ENCODE peak calls at places on chromosomes 3 and 15, in seven cellular contexts. W, N, F, J, I, P and H are unnamed samples.

GRCh38 chr15:42151736-42152135 is 4.7 kb downstream of the PLA2G4F start:
- ATAC-seq in P (no peak), J (no peak), W (no peak), F (no peak), I (no peak), N (no peak), H (no peak)

GRCh38 chr3:195876297-195877031 is 31.9 kb downstream of the TNK2 start:
- ATAC-seq in P (peak; percentile 52), F (peak; percentile 41), W (peak; percentile 18), N (peak; percentile 88), I (peak; percentile 71), J (no peak), H (no peak)

GRCh38 chr3:107416886-107417285 is 39.6 kb downstream of the CCDC54 start:
- ATAC-seq in P (no peak), F (no peak), J (no peak), W (no peak), I (no peak), N (no peak), H (no peak)

GRCh38 chr3:151093905-151094304 is 8.4 kb downstream of the MED12L start:
- ATAC-seq in J (no peak), I (no peak), F (no peak), P (peak; percentile 22), N (no peak), W (no peak), H (no peak)

GRCh38 chr3:138974467-138974866 is 27.4 kb downstream of the FOXL2NB start:
- ATAC-seq in I (no peak), F (no peak), W (no peak), N (no peak), J (no peak), P (no peak), H (no peak)

GRCh38 chr15:98954411-98954810 is 53.2 kb downstream of the PGPEP1L start:
- ATAC-seq in J (peak; percentile 71), N (peak; percentile 74), W (no peak), P (no peak), I (no peak), F (no peak), H (peak; percentile 85)

GRCh38 chr15:85501574-85501973 is 121.2 kb downstream of the AKAP13 start:
- ATAC-seq in F (no peak), P (no peak), W (no peak), J (no peak), N (no peak), I (no peak), H (no peak)

GRCh38 chr3:27325419-27325818 is 43.8 kb downstream of the NEK10 start:
- ATAC-seq in N (no peak), J (no peak), W (no peak), P (no peak), I (peak; percentile 54), F (no peak), H (no peak)

GRCh38 chr3:123745184-123745855 is 138.8 kb downstream of the MYLK start:
- ATAC-seq in I (no peak), F (no peak), N (no peak), W (no peak), P (no peak), J (no peak), H (no peak)

GRCh38 chr3:61110576-61110975 is 140.7 kb downstream of the FHIT start:
- ATAC-seq in W (peak; percentile 42), N (no peak), J (no peak), P (no peak), I (no peak), F (no peak), H (no peak)

GRCh38 chr3:159635047-159635641 is 353.5 kb upstream of the IL12A start:
- ATAC-seq in P (no peak), J (no peak), I (peak; percentile 92), W (no peak), F (peak; percentile 72), N (no peak), H (no peak)

GRCh38 chr15:59259137-59259943 is 52.7 kb downstream of the LDHAL6B start:
- ATAC-seq in F (no peak), N (no peak), P (no peak), I (no peak), W (peak; percentile 15), J (no peak), H (no peak)

GRCh38 chr3:11784962-11785361 is 61.7 kb downstream of the TAMM41 start:
- ATAC-seq in I (peak; percentile 17), W (peak; percentile 92), P (peak; percentile 76), F (no peak), J (no peak), N (no peak), H (no peak)

GRCh38 chr3:12768579-12769527 is 9.8 kb upstream of the TMEM40 start:
- ATAC-seq in P (no peak), J (no peak), I (no peak), W (no peak), N (no peak), F (peak; percentile 57), H (no peak)

GRCh38 chr3:64011685-64012084 is 11.6 kb downstream of the PSMD6 start:
- ATAC-seq in F (no peak), N (no peak), W (no peak), P (no peak), J (peak; percentile 34), I (no peak), H (no peak)

GRCh38 chr3:150797155-150797554 is 34.2 kb upstream of the SIAH2 start:
- ATAC-seq in W (no peak), P (no peak), N (no peak), I (peak; percentile 34), J (no peak), F (no peak), H (no peak)

GRCh38 chr3:36476274-36476942 is 96.1 kb downstream of the STAC start:
- ATAC-seq in P (no peak), I (no peak), F (no peak), N (no peak), W (no peak), J (no peak), H (no peak)

GRCh38 chr3:124557433-124558232 is 172.6 kb upstream of the UMPS start:
- ATAC-seq in F (no peak), P (no peak), J (no peak), N (no peak), I (no peak), W (no peak), H (no peak)

GRCh38 chr3:105828703-105829102 is 40.1 kb downstream of the CBLB start:
- ATAC-seq in W (peak; percentile 46), F (no peak), I (no peak), N (no peak), P (peak; percentile 38), J (no peak), H (no peak)